ENCODE peak calls at places on chromosomes 16 and 17, in six cellular contexts. One of them, this sample, is unnamed.
A peak's percentile ranks its signal among the peaks of the same experiment; 100 is the strongest.

GRCh38 chr17:41870097-41870496 is 4.9 kb upstream of the KLHL11 start:
- DNase-seq in body of pancreas: no peak
- DNase-seq in tibial artery: no peak
- DNase-seq in tibial nerve: no peak
- DNase-seq in cardiac muscle cell: no peak
- DNase-seq in Peyer's patch: no peak
- DNase-seq in this sample: no peak

GRCh38 chr16:48911700-48912099 is 301.7 kb upstream of the N4BP1 start:
- DNase-seq in cardiac muscle cell: peak; percentile 41
- DNase-seq in Peyer's patch: no peak
- DNase-seq in tibial nerve: no peak
- DNase-seq in body of pancreas: no peak
- DNase-seq in tibial artery: no peak
- DNase-seq in this sample: no peak

GRCh38 chr17:38464251-38464722 is 36.0 kb downstream of the ARHGAP23 start:
- DNase-seq in Peyer's patch: no peak
- DNase-seq in body of pancreas: no peak
- DNase-seq in tibial nerve: peak; percentile 47
- DNase-seq in tibial artery: peak; percentile 96
- DNase-seq in cardiac muscle cell: no peak
- DNase-seq in this sample: no peak

GRCh38 chr16:30997000-30997886 is 12.2 kb downstream of the HSD3B7 start:
- DNase-seq in tibial nerve: peak; percentile 65
- DNase-seq in cardiac muscle cell: peak; percentile 68
- DNase-seq in Peyer's patch: peak; percentile 90
- DNase-seq in body of pancreas: peak; percentile 86
- DNase-seq in tibial artery: peak; percentile 91
- DNase-seq in this sample: peak; percentile 81

GRCh38 chr17:27533874-27534815 is 77.9 kb downstream of the KSR1 start:
- DNase-seq in cardiac muscle cell: no peak
- DNase-seq in body of pancreas: no peak
- DNase-seq in tibial artery: peak; percentile 45
- DNase-seq in Peyer's patch: no peak
- DNase-seq in tibial nerve: no peak
- DNase-seq in this sample: no peak

GRCh38 chr17:73232587-73233373 is 28.9 kb downstream of the CPSF4L start:
- DNase-seq in body of pancreas: peak; percentile 54
- DNase-seq in tibial artery: no peak
- DNase-seq in Peyer's patch: peak; percentile 65
- DNase-seq in tibial nerve: no peak
- DNase-seq in cardiac muscle cell: peak; percentile 63
- DNase-seq in this sample: no peak

GRCh38 chr17:53006006-53006405 is 816.7 kb upstream of the KIF2B start:
- DNase-seq in cardiac muscle cell: no peak
- DNase-seq in body of pancreas: no peak
- DNase-seq in tibial nerve: no peak
- DNase-seq in Peyer's patch: no peak
- DNase-seq in tibial artery: no peak
- DNase-seq in this sample: no peak

GRCh38 chr16:85645021-85645589 is 32.0 kb downstream of the GSE1 start:
- DNase-seq in body of pancreas: no peak
- DNase-seq in tibial nerve: no peak
- DNase-seq in cardiac muscle cell: no peak
- DNase-seq in Peyer's patch: no peak
- DNase-seq in tibial artery: no peak
- DNase-seq in this sample: no peak

GRCh38 chr16:22098538-22099255 is 6.4 kb downstream of the VWA3A start:
- DNase-seq in tibial artery: no peak
- DNase-seq in body of pancreas: no peak
- DNase-seq in Peyer's patch: no peak
- DNase-seq in tibial nerve: no peak
- DNase-seq in cardiac muscle cell: peak; percentile 49
- DNase-seq in this sample: no peak

GRCh38 chr17:72512649-72513556 is 392.1 kb downstream of the SOX9 start:
- DNase-seq in tibial nerve: no peak
- DNase-seq in cardiac muscle cell: no peak
- DNase-seq in body of pancreas: no peak
- DNase-seq in tibial artery: no peak
- DNase-seq in Peyer's patch: no peak
- DNase-seq in this sample: no peak

GRCh38 chr17:13833921-13834320 is 232.2 kb upstream of the HS3ST3A1 start:
- DNase-seq in body of pancreas: no peak
- DNase-seq in cardiac muscle cell: no peak
- DNase-seq in tibial nerve: no peak
- DNase-seq in tibial artery: no peak
- DNase-seq in Peyer's patch: no peak
- DNase-seq in this sample: no peak

GRCh38 chr17:66347661-66348604 is 45.5 kb downstream of the PRKCA start:
- DNase-seq in Peyer's patch: no peak
- DNase-seq in cardiac muscle cell: no peak
- DNase-seq in tibial artery: no peak
- DNase-seq in tibial nerve: no peak
- DNase-seq in body of pancreas: no peak
- DNase-seq in this sample: no peak

GRCh38 chr16:70523621-70524405 is at the start of gene SF3B3:
- DNase-seq in cardiac muscle cell: peak; percentile 74
- DNase-seq in Peyer's patch: peak; percentile 80
- DNase-seq in tibial nerve: peak; percentile 50
- DNase-seq in body of pancreas: peak; percentile 77
- DNase-seq in tibial artery: peak; percentile 80
- DNase-seq in this sample: peak; percentile 86

GRCh38 chr17:13355054-13355453 is 246.7 kb downstream of the HS3ST3A1 start:
- DNase-seq in tibial nerve: no peak
- DNase-seq in cardiac muscle cell: no peak
- DNase-seq in Peyer's patch: no peak
- DNase-seq in tibial artery: no peak
- DNase-seq in body of pancreas: no peak
- DNase-seq in this sample: no peak

GRCh38 chr16:55324491-55325447 is 766 bp downstream of the IRX6 start:
- DNase-seq in Peyer's patch: no peak
- DNase-seq in tibial nerve: no peak
- DNase-seq in tibial artery: peak; percentile 65
- DNase-seq in cardiac muscle cell: no peak
- DNase-seq in body of pancreas: no peak
- DNase-seq in this sample: no peak

GRCh38 chr16:70534949-70535348 is 11.3 kb downstream of the SF3B3 start:
- DNase-seq in cardiac muscle cell: no peak
- DNase-seq in tibial artery: no peak
- DNase-seq in Peyer's patch: no peak
- DNase-seq in body of pancreas: no peak
- DNase-seq in tibial nerve: no peak
- DNase-seq in this sample: no peak

GRCh38 chr17:81230043-81230820 is 7.5 kb upstream of the CEP131 start:
- DNase-seq in tibial artery: peak; percentile 66
- DNase-seq in cardiac muscle cell: no peak
- DNase-seq in tibial nerve: no peak
- DNase-seq in body of pancreas: no peak
- DNase-seq in Peyer's patch: no peak
- DNase-seq in this sample: no peak

GRCh38 chr16:27644165-27644564 is 94.2 kb downstream of the KATNIP start:
- DNase-seq in tibial nerve: no peak
- DNase-seq in cardiac muscle cell: no peak
- DNase-seq in tibial artery: no peak
- DNase-seq in body of pancreas: no peak
- DNase-seq in Peyer's patch: no peak
- DNase-seq in this sample: no peak

GRCh38 chr16:86074651-86075487 is 175.9 kb downstream of the IRF8 start:
- DNase-seq in tibial artery: peak; percentile 52
- DNase-seq in cardiac muscle cell: no peak
- DNase-seq in Peyer's patch: peak; percentile 43
- DNase-seq in body of pancreas: no peak
- DNase-seq in tibial nerve: no peak
- DNase-seq in this sample: no peak

GRCh38 chr17:13204607-13205237 is 186.9 kb upstream of the ELAC2 start:
- DNase-seq in body of pancreas: no peak
- DNase-seq in Peyer's patch: no peak
- DNase-seq in cardiac muscle cell: no peak
- DNase-seq in tibial nerve: no peak
- DNase-seq in tibial artery: no peak
- DNase-seq in this sample: no peak

GRCh38 chr17:44780845-44781480 is 22.2 kb downstream of the ADAM11 start:
- DNase-seq in cardiac muscle cell: no peak
- DNase-seq in tibial nerve: no peak
- DNase-seq in body of pancreas: no peak
- DNase-seq in Peyer's patch: no peak
- DNase-seq in tibial artery: no peak
- DNase-seq in this sample: no peak

GRCh38 chr16:20851601-20852000 is 45.3 kb downstream of the REXO5 start:
- DNase-seq in Peyer's patch: no peak
- DNase-seq in tibial artery: peak; percentile 93
- DNase-seq in tibial nerve: peak; percentile 72
- DNase-seq in cardiac muscle cell: peak; percentile 67
- DNase-seq in body of pancreas: peak; percentile 54
- DNase-seq in this sample: no peak

GRCh38 chr16:24132797-24133155 is 123.4 kb upstream of the CACNG3 start:
- DNase-seq in body of pancreas: no peak
- DNase-seq in tibial nerve: no peak
- DNase-seq in Peyer's patch: no peak
- DNase-seq in cardiac muscle cell: no peak
- DNase-seq in tibial artery: no peak
- DNase-seq in this sample: no peak

GRCh38 chr17:80456465-80457235 is 19.8 kb downstream of the NPTX1 start:
- DNase-seq in tibial nerve: peak; percentile 18
- DNase-seq in body of pancreas: peak; percentile 19
- DNase-seq in cardiac muscle cell: no peak
- DNase-seq in tibial artery: no peak
- DNase-seq in Peyer's patch: no peak
- DNase-seq in this sample: no peak

DNA sequence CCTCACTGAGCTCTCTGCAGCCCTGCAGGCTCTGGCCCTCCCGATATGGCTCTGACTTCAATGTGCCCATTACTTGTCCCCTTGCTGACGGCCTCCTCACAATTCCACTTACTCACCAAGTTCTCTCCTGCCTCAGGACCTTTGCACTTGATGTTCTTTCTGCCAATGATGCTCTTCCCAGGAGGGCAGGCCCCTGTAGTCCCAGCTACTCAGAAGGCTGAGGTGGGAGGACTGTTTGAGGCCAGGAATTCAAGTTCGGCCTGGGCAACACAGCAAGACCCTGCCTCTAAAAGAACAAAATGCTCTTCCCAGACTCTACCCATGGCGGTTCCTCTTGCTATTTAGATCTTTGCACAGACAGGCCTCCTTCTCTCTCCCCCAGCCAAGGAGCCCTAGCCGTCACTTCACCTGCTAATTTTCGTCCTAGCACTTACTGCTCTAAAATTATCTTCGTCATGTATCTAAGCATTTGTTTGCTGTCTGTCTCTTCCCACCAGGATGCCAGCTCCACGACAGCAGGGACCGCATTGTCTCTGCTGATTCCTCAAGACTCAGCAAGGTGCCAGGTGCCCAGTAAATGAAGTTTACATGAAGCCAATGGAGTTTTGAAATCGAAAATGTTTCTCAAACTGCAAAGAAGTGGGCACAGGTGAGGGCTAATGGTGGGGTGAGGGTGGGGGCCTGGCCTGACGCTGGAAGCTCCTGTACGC is 626 bp upstream of the RAI1 start:
- DNase-seq in body of pancreas: no peak
- DNase-seq in tibial artery: no peak
- DNase-seq in cardiac muscle cell: no peak
- DNase-seq in tibial nerve: no peak
- DNase-seq in Peyer's patch: no peak
- DNase-seq in this sample: no peak
- H3K4me3 ChIP-seq in body of pancreas: no peak overlapping the region
- H3K4me3 ChIP-seq in tibial artery: peak overlapping the region; percentile 79
- H3K4me3 ChIP-seq in cardiac muscle cell: no peak overlapping the region
- H3K4me3 ChIP-seq in tibial nerve: no peak overlapping the region
- H3K4me3 ChIP-seq in Peyer's patch: no peak overlapping the region
- H3K4me3 ChIP-seq in this sample: no peak overlapping the region

GRCh38 chr17:28901866-28902818 is 737 bp downstream of the DHRS13 start:
- DNase-seq in body of pancreas: peak; percentile 59
- DNase-seq in tibial artery: no peak
- DNase-seq in tibial nerve: no peak
- DNase-seq in Peyer's patch: no peak
- DNase-seq in cardiac muscle cell: peak; percentile 71
- DNase-seq in this sample: no peak
- H3K27ac ChIP-seq in body of pancreas: peak overlapping the region; percentile 87
- H3K27ac ChIP-seq in tibial artery: peak overlapping the region; percentile 81
- H3K27ac ChIP-seq in tibial nerve: peak overlapping the region; percentile 76
- H3K27ac ChIP-seq in Peyer's patch: peak overlapping the region; percentile 79
- H3K27ac ChIP-seq in cardiac muscle cell: peak overlapping the region; percentile 71
- H3K27ac ChIP-seq in this sample: peak overlapping the region; percentile 82

GRCh38 chr17:57894848-57895247 is 45.0 kb upstream of the MRPS23 start:
- DNase-seq in body of pancreas: no peak
- DNase-seq in Peyer's patch: no peak
- DNase-seq in tibial nerve: no peak
- DNase-seq in cardiac muscle cell: no peak
- DNase-seq in tibial artery: no peak
- DNase-seq in this sample: no peak
- H3K4me1 ChIP-seq in body of pancreas: peaks cover 84% of the 10 kb centered on the region
- H3K4me1 ChIP-seq in Peyer's patch: peaks cover 68% of the 10 kb centered on the region
- H3K4me1 ChIP-seq in tibial nerve: peaks cover 3% of the 10 kb centered on the region
- H3K4me1 ChIP-seq in cardiac muscle cell: peaks cover 26% of the 10 kb centered on the region
- H3K4me1 ChIP-seq in tibial artery: peaks cover 83% of the 10 kb centered on the region
- H3K4me1 ChIP-seq in this sample: peaks cover 7% of the 10 kb centered on the region

GRCh38 chr17:64019486-64020067 is 856 bp downstream of the ICAM2 start:
- DNase-seq in body of pancreas: no peak
- DNase-seq in tibial nerve: no peak
- DNase-seq in tibial artery: no peak
- DNase-seq in Peyer's patch: no peak
- DNase-seq in cardiac muscle cell: no peak
- DNase-seq in this sample: no peak

GRCh38 chr17:64016974-64017373 is 3.5 kb downstream of the ICAM2 start:
- DNase-seq in tibial nerve: no peak
- DNase-seq in tibial artery: no peak
- DNase-seq in Peyer's patch: no peak
- DNase-seq in body of pancreas: no peak
- DNase-seq in cardiac muscle cell: no peak
- DNase-seq in this sample: no peak

GRCh38 chr17:64017381-64017980 is 3.0 kb downstream of the ICAM2 start:
- DNase-seq in Peyer's patch: no peak
- DNase-seq in body of pancreas: no peak
- DNase-seq in tibial artery: no peak
- DNase-seq in cardiac muscle cell: no peak
- DNase-seq in tibial nerve: no peak
- DNase-seq in this sample: no peak

GRCh38 chr17:64022631-64023063 is 2.2 kb upstream of the ICAM2 start:
- DNase-seq in Peyer's patch: no peak
- DNase-seq in cardiac muscle cell: no peak
- DNase-seq in body of pancreas: peak; percentile 53
- DNase-seq in tibial nerve: no peak
- DNase-seq in tibial artery: no peak
- DNase-seq in this sample: no peak

DNA sequence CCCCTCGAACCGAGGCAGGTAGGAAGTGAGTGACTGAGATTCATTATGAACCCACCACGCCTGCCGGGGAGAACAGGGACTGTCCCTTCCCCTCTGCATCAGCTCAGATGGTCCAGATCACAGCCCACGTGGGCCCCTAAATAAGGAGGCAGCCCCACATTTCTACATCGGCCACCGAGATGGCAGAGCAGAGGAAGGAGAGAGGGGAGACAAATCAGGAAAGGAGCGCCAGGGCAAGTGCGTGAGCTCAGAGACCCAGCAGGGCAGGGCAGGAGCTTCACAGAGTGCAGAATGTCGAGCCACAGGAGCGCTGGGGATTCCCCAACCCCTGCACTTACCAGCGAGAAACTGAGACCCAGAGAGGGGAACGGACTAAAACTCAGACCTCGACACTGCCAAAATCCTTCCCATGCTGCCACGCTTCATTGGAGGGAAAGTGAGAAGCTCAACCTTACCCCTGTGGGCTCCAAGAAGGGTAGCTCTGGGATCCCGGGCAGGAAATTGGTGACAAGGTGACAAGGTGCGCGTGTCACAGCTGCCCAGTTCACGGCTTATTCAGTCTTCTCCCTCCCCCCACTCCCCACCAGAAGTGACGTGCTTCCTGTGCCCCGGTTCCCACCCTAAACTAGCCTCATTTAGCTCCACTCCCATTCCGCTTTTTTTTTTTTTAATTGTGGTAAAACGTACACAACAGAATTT is at the start of gene ICAM2:
- DNase-seq in tibial nerve: no peak
- DNase-seq in tibial artery: no peak
- DNase-seq in body of pancreas: peak; percentile 70
- DNase-seq in cardiac muscle cell: no peak
- DNase-seq in Peyer's patch: no peak
- DNase-seq in this sample: peak; percentile 96
- H3K4me3 ChIP-seq in tibial nerve: peak within 1 kb of the TSS; percentile 47
- H3K4me3 ChIP-seq in tibial artery: peak within 1 kb of the TSS; percentile 28
- H3K4me3 ChIP-seq in body of pancreas: peak within 1 kb of the TSS; percentile 0
- H3K4me3 ChIP-seq in cardiac muscle cell: no peak within 1 kb of the TSS
- H3K4me3 ChIP-seq in Peyer's patch: peak within 1 kb of the TSS; percentile 51
- H3K4me3 ChIP-seq in this sample: peak within 1 kb of the TSS; percentile 83